ENCODE peak calls at places on chromosomes 3 and 15, in eight cellular contexts. D is MG63, T is heart left ventricle, P is prostate gland, Q is right lobe of liver, G is spleen, E is GM23248, R is SJSA1. Z is an unnamed sample.

GRCh38 chr3:168801792-168802191 is 706.1 kb upstream of the GOLIM4 start:
- DNase-seq in D (no peak), R (no peak), G (no peak), P (no peak), T (no peak), E (peak; percentile 73), Q (no peak), Z (peak; percentile 24)

GRCh38 chr3:185807455-185808068 is 17.3 kb downstream of the IGF2BP2 start:
- DNase-seq in D (peak; percentile 93), P (no peak), Q (no peak), R (peak; percentile 63), G (no peak), E (peak; percentile 95), T (no peak), Z (peak; percentile 98)

GRCh38 chr15:89743594-89743993 is 7.5 kb downstream of the MESP1 start:
- DNase-seq in E (no peak), D (no peak), P (no peak), R (no peak), G (no peak), T (no peak), Q (no peak), Z (no peak)

GRCh38 chr3:50503504-50503903 is at the start of gene CACNA2D2:
- DNase-seq in E (peak; percentile 38), D (peak; percentile 48), R (no peak), G (peak; percentile 87), P (peak; percentile 68), Q (peak; percentile 60), T (peak; percentile 67), Z (no peak)

GRCh38 chr3:112629425-112629824 is 11.5 kb downstream of the CCDC80 start:
- DNase-seq in E (peak; percentile 96), D (peak; percentile 92), P (no peak), R (peak; percentile 64), T (peak; percentile 50), Q (no peak), G (no peak), Z (peak; percentile 81)

GRCh38 chr3:190032924-190033323 is 87.8 kb downstream of the P3H2 start:
- DNase-seq in P (no peak), E (no peak), Q (no peak), R (no peak), T (no peak), G (no peak), D (no peak), Z (no peak)

GRCh38 chr15:88894348-88894818 is 961 bp downstream of the HAPLN3 start:
- DNase-seq in E (peak; percentile 40), R (no peak), D (no peak), G (peak; percentile 91), P (peak; percentile 44), T (peak; percentile 66), Q (peak; percentile 63), Z (no peak)

GRCh38 chr3:18098960-18099587 is 326.1 kb downstream of the SATB1 start:
- DNase-seq in G (no peak), P (no peak), Q (no peak), T (no peak), E (peak; percentile 99), R (peak; percentile 95), D (peak; percentile 88), Z (peak; percentile 72)

GRCh38 chr3:135504084-135504685 is 461.3 kb upstream of the PPP2R3A start:
- DNase-seq in E (no peak), R (no peak), Q (no peak), P (no peak), T (no peak), D (no peak), G (no peak), Z (no peak)

GRCh38 chr15:51869074-51869425 is 39.6 kb downstream of the TMOD3 start:
- DNase-seq in D (peak; percentile 72), E (peak; percentile 86), R (peak; percentile 61), G (no peak), Q (peak; percentile 63), T (no peak), P (no peak), Z (peak; percentile 90)

GRCh38 chr3:111691293-111691909 is 96.3 kb upstream of the ZBED2 start:
- DNase-seq in D (no peak), Q (no peak), P (no peak), R (no peak), E (peak; percentile 79), T (no peak), G (no peak), Z (no peak)

GRCh38 chr3:17979248-17979647 is 236.8 kb upstream of the TBC1D5 start:
- DNase-seq in P (no peak), E (peak; percentile 33), Q (no peak), R (no peak), T (no peak), G (no peak), D (no peak), Z (peak; percentile 4)

GRCh38 chr3:50563867-50564266 is 3.7 kb downstream of the C3orf18 start:
- DNase-seq in D (no peak), R (no peak), G (no peak), P (no peak), E (no peak), Q (no peak), T (no peak), Z (no peak)

GRCh38 chr15:59609730-59610712 is 1.6 kb upstream of the GCNT3 start:
- DNase-seq in R (no peak), Q (no peak), G (no peak), P (no peak), E (peak; percentile 8), T (no peak), D (peak; percentile 20), Z (no peak)

GRCh38 chr3:124092811-124093210 is 100.9 kb upstream of the ROPN1 start:
- DNase-seq in E (no peak), D (no peak), Q (no peak), G (no peak), T (no peak), R (peak; percentile 94), P (no peak), Z (no peak)

DNA sequence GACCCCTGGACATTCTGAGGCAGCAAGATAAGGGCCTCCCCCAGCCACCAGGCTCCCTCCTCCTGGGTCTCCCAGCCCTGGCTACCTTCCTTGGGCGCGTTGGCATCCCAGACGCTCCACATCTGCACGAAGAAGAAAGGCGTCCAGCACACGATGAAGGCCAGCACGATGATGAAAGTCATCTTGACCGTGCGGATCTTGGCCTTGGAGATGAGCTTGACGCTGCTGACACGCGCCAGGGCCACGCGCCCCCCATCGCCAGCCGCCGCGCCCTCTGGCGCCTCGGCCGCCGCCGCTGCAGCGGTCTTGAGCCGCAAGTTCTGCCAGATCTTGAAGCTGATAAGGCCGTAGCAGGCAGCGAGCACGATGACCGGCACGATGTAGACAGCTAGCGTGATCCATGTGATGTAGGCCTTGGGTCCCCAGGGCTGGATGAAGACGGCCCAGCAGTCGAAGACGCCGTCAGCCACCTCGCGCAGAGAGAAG is 2.2 kb downstream of the OXTR start:
- DNase-seq in E (peak; percentile 45), G (no peak), R (no peak), T (no peak), P (no peak), Q (no peak), D (no peak), Z (no peak)
- H3K4me3 ChIP-seq in E (peak overlapping the region; percentile 83), G (peak overlapping the region; percentile 45), R (no peak overlapping the region), T (peak overlapping the region; percentile 43), P (no peak overlapping the region), Q (no peak overlapping the region), D (no peak overlapping the region), Z (no peak overlapping the region)

GRCh38 chr3:19960670-19961069 is 13.8 kb downstream of the RAB5A start:
- DNase-seq in G (no peak), Q (no peak), D (no peak), T (no peak), P (no peak), E (no peak), R (no peak), Z (no peak)

GRCh38 chr3:19959505-19959904 is 12.6 kb downstream of the RAB5A start:
- DNase-seq in E (no peak), R (no peak), G (no peak), T (no peak), Q (no peak), D (no peak), P (no peak), Z (no peak)

GRCh38 chr3:19950316-19950715 is 3.4 kb downstream of the RAB5A start:
- DNase-seq in E (no peak), D (no peak), Q (no peak), P (no peak), R (no peak), G (no peak), T (no peak), Z (no peak)

DNA sequence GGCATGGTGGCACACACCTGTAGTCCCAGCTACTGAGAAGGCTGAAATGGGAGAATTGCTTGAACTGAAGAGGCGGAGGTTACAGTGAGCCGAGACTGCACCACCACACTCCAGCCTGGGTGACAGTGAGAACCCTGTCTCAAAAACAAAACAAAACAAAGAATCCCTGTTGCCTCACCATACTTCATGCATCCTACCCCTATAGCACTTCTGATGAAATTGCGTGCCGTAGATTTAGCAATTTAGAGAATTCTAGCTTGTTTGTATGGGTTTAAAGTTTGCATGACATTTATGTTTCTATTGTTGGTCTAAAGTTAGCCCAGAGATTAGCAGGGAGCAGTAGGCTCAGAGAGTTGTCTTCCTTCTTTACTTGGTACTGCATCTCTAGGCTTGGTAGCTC is 7.8 kb downstream of the RAB5A start:
- DNase-seq in T (no peak), G (no peak), E (no peak), D (no peak), P (no peak), Q (no peak), R (no peak), Z (no peak)
- H3K36me3 ChIP-seq in T (no peaks in the 10 kb centered on the region), G (peaks cover 92% of the 10 kb centered on the region), E (peaks cover 33% of the 10 kb centered on the region), D (peaks cover 9% of the 10 kb centered on the region), P (no peaks in the 10 kb centered on the region), Q (peaks cover 34% of the 10 kb centered on the region), R (peaks cover 40% of the 10 kb centered on the region), Z (peaks cover 25% of the 10 kb centered on the region)

GRCh38 chr3:187360523-187361060 is 7.6 kb upstream of the RTP4 start:
- DNase-seq in R (no peak), E (peak; percentile 25), Q (no peak), G (no peak), D (no peak), P (no peak), T (no peak), Z (no peak)
- H3K4me3 ChIP-seq in R (no peak overlapping the region), E (no peak overlapping the region), Q (no peak overlapping the region), G (no peak overlapping the region), D (no peak overlapping the region), P (no peak overlapping the region), T (no peak overlapping the region), Z (no peak overlapping the region)

GRCh38 chr3:52649461-52650210 is 36.1 kb downstream of the PBRM1 start:
- DNase-seq in T (no peak), R (no peak), D (peak; percentile 4), E (peak; percentile 71), P (no peak), Q (no peak), G (no peak), Z (no peak)

GRCh38 chr3:52650437-52650836 is 35.3 kb downstream of the PBRM1 start:
- DNase-seq in P (no peak), E (no peak), D (no peak), G (no peak), T (no peak), R (no peak), Q (no peak), Z (peak; percentile 3)

GRCh38 chr3:52645549-52645948 is 40.2 kb downstream of the PBRM1 start:
- DNase-seq in T (no peak), Q (no peak), D (no peak), G (no peak), R (no peak), E (no peak), P (no peak), Z (no peak)
- H3K36me3 ChIP-seq in T (peaks cover 15% of the 10 kb centered on the region), Q (peaks cover 78% of the 10 kb centered on the region), D (peaks cover 33% of the 10 kb centered on the region), G (peaks cover 100% of the 10 kb centered on the region), R (peaks cover 70% of the 10 kb centered on the region), E (peaks cover 53% of the 10 kb centered on the region), P (peaks cover 2% of the 10 kb centered on the region), Z (peaks cover 47% of the 10 kb centered on the region)